ENCODE peak calls at places on chromosomes 5 and 9, in six cellular contexts. One of them, this sample, is unnamed.

GRCh38 chr5:7742241-7742656 is 108.7 kb downstream of the CFAP90 start:
- DNase-seq in NCI-H1105 treated with DMSO at 0.1 percent for 48 hours: no peak
- DNase-seq in NCI-H1436: no peak
- DNase-seq in hypothalamus: no peak
- DNase-seq in T-helper 1 cell: no peak
- DNase-seq in iPS-NIHi11: no peak
- DNase-seq in this sample: no peak

GRCh38 chr9:116378873-116379272 is 225.3 kb downstream of the PAPPA start:
- DNase-seq in NCI-H1436: no peak
- DNase-seq in T-helper 1 cell: no peak
- DNase-seq in hypothalamus: no peak
- DNase-seq in NCI-H1105 treated with DMSO at 0.1 percent for 48 hours: no peak
- DNase-seq in iPS-NIHi11: no peak
- DNase-seq in this sample: no peak

GRCh38 chr5:26761040-26761439 is 277.3 kb downstream of the CDH9 start:
- DNase-seq in iPS-NIHi11: no peak
- DNase-seq in T-helper 1 cell: no peak
- DNase-seq in NCI-H1105 treated with DMSO at 0.1 percent for 48 hours: peak; percentile 82
- DNase-seq in hypothalamus: no peak
- DNase-seq in NCI-H1436: peak; percentile 85
- DNase-seq in this sample: no peak

GRCh38 chr5:169063269-169063919 is 237.5 kb downstream of the SLIT3 start:
- DNase-seq in iPS-NIHi11: no peak
- DNase-seq in NCI-H1436: no peak
- DNase-seq in T-helper 1 cell: no peak
- DNase-seq in NCI-H1105 treated with DMSO at 0.1 percent for 48 hours: no peak
- DNase-seq in hypothalamus: no peak
- DNase-seq in this sample: no peak

GRCh38 chr9:121449786-121450185 is 49.9 kb downstream of the GGTA1 start:
- DNase-seq in iPS-NIHi11: no peak
- DNase-seq in T-helper 1 cell: no peak
- DNase-seq in NCI-H1105 treated with DMSO at 0.1 percent for 48 hours: no peak
- DNase-seq in NCI-H1436: no peak
- DNase-seq in hypothalamus: no peak
- DNase-seq in this sample: no peak

GRCh38 chr9:124665391-124666058 is 105.6 kb downstream of the NR6A1 start:
- DNase-seq in hypothalamus: no peak
- DNase-seq in NCI-H1105 treated with DMSO at 0.1 percent for 48 hours: no peak
- DNase-seq in iPS-NIHi11: no peak
- DNase-seq in NCI-H1436: no peak
- DNase-seq in T-helper 1 cell: no peak
- DNase-seq in this sample: no peak

GRCh38 chr9:34675048-34675714 is 12.7 kb upstream of the CCL27 start:
- DNase-seq in T-helper 1 cell: peak; percentile 23
- DNase-seq in iPS-NIHi11: peak; percentile 88
- DNase-seq in NCI-H1436: peak; percentile 45
- DNase-seq in NCI-H1105 treated with DMSO at 0.1 percent for 48 hours: peak; percentile 40
- DNase-seq in hypothalamus: no peak
- DNase-seq in this sample: no peak

GRCh38 chr5:159244163-159244562 is 18.9 kb upstream of the UBLCP1 start:
- DNase-seq in T-helper 1 cell: no peak
- DNase-seq in NCI-H1436: no peak
- DNase-seq in NCI-H1105 treated with DMSO at 0.1 percent for 48 hours: no peak
- DNase-seq in hypothalamus: no peak
- DNase-seq in iPS-NIHi11: no peak
- DNase-seq in this sample: no peak

GRCh38 chr5:172106511-172107356 is 81.3 kb downstream of the STK10 start:
- DNase-seq in T-helper 1 cell: peak; percentile 56
- DNase-seq in hypothalamus: peak; percentile 30
- DNase-seq in NCI-H1436: peak; percentile 11
- DNase-seq in iPS-NIHi11: peak; percentile 82
- DNase-seq in NCI-H1105 treated with DMSO at 0.1 percent for 48 hours: peak; percentile 5
- DNase-seq in this sample: peak; percentile 35

GRCh38 chr5:176658007-176658599 is 10.8 kb downstream of the TSPAN17 start:
- DNase-seq in hypothalamus: no peak
- DNase-seq in NCI-H1436: peak; percentile 11
- DNase-seq in iPS-NIHi11: peak; percentile 81
- DNase-seq in T-helper 1 cell: peak; percentile 49
- DNase-seq in NCI-H1105 treated with DMSO at 0.1 percent for 48 hours: peak; percentile 32
- DNase-seq in this sample: peak; percentile 13

GRCh38 chr5:149413477-149414210 is 34.6 kb upstream of the IL17B start:
- DNase-seq in hypothalamus: no peak
- DNase-seq in NCI-H1436: no peak
- DNase-seq in T-helper 1 cell: no peak
- DNase-seq in NCI-H1105 treated with DMSO at 0.1 percent for 48 hours: no peak
- DNase-seq in iPS-NIHi11: no peak
- DNase-seq in this sample: no peak

GRCh38 chr5:5891350-5891749 is 468.9 kb downstream of the ICE1 start:
- DNase-seq in iPS-NIHi11: no peak
- DNase-seq in NCI-H1105 treated with DMSO at 0.1 percent for 48 hours: no peak
- DNase-seq in hypothalamus: no peak
- DNase-seq in NCI-H1436: no peak
- DNase-seq in T-helper 1 cell: no peak
- DNase-seq in this sample: no peak

GRCh38 chr9:8821910-8822666 is 1022.5 kb upstream of the DMAC1 start:
- DNase-seq in T-helper 1 cell: no peak
- DNase-seq in hypothalamus: no peak
- DNase-seq in NCI-H1436: no peak
- DNase-seq in NCI-H1105 treated with DMSO at 0.1 percent for 48 hours: no peak
- DNase-seq in iPS-NIHi11: no peak
- DNase-seq in this sample: no peak

GRCh38 chr5:159982421-159983173 is 26.3 kb upstream of the TTC1 start:
- DNase-seq in iPS-NIHi11: no peak
- DNase-seq in hypothalamus: no peak
- DNase-seq in NCI-H1105 treated with DMSO at 0.1 percent for 48 hours: no peak
- DNase-seq in NCI-H1436: no peak
- DNase-seq in T-helper 1 cell: no peak
- DNase-seq in this sample: no peak

GRCh38 chr9:96080364-96080763 is 204.9 kb downstream of the ERCC6L2 start:
- DNase-seq in NCI-H1436: no peak
- DNase-seq in hypothalamus: no peak
- DNase-seq in T-helper 1 cell: no peak
- DNase-seq in NCI-H1105 treated with DMSO at 0.1 percent for 48 hours: no peak
- DNase-seq in iPS-NIHi11: no peak
- DNase-seq in this sample: no peak

GRCh38 chr5:80516826-80517225 is 28.9 kb downstream of the FAM151B start:
- DNase-seq in T-helper 1 cell: no peak
- DNase-seq in hypothalamus: no peak
- DNase-seq in iPS-NIHi11: no peak
- DNase-seq in NCI-H1436: no peak
- DNase-seq in NCI-H1105 treated with DMSO at 0.1 percent for 48 hours: no peak
- DNase-seq in this sample: no peak

GRCh38 chr9:137369111-137369787 is 53.7 kb downstream of the EXD3 start:
- DNase-seq in T-helper 1 cell: no peak
- DNase-seq in NCI-H1105 treated with DMSO at 0.1 percent for 48 hours: no peak
- DNase-seq in hypothalamus: no peak
- DNase-seq in iPS-NIHi11: no peak
- DNase-seq in NCI-H1436: no peak
- DNase-seq in this sample: no peak

GRCh38 chr9:87684627-87685204 is 41.2 kb upstream of the CTSL start:
- DNase-seq in NCI-H1105 treated with DMSO at 0.1 percent for 48 hours: peak; percentile 32
- DNase-seq in hypothalamus: no peak
- DNase-seq in T-helper 1 cell: no peak
- DNase-seq in iPS-NIHi11: peak; percentile 82
- DNase-seq in NCI-H1436: no peak
- DNase-seq in this sample: peak; percentile 0

GRCh38 chr9:116480700-116481099 is 206.4 kb upstream of the TRIM32 start:
- DNase-seq in T-helper 1 cell: no peak
- DNase-seq in iPS-NIHi11: no peak
- DNase-seq in NCI-H1436: no peak
- DNase-seq in hypothalamus: no peak
- DNase-seq in NCI-H1105 treated with DMSO at 0.1 percent for 48 hours: no peak
- DNase-seq in this sample: no peak

GRCh38 chr9:93899609-93900435 is 55.3 kb downstream of the BARX1 start:
- DNase-seq in iPS-NIHi11: peak; percentile 3
- DNase-seq in T-helper 1 cell: no peak
- DNase-seq in hypothalamus: no peak
- DNase-seq in NCI-H1436: no peak
- DNase-seq in NCI-H1105 treated with DMSO at 0.1 percent for 48 hours: no peak
- DNase-seq in this sample: no peak

GRCh38 chr5:33457124-33457523 is 16.4 kb downstream of the TARS1 start:
- DNase-seq in NCI-H1436: no peak
- DNase-seq in NCI-H1105 treated with DMSO at 0.1 percent for 48 hours: no peak
- DNase-seq in iPS-NIHi11: no peak
- DNase-seq in hypothalamus: no peak
- DNase-seq in T-helper 1 cell: no peak
- DNase-seq in this sample: no peak

GRCh38 chr5:151745071-151745705 is 13.2 kb downstream of the ATOX1 start:
- DNase-seq in NCI-H1105 treated with DMSO at 0.1 percent for 48 hours: no peak
- DNase-seq in iPS-NIHi11: no peak
- DNase-seq in T-helper 1 cell: no peak
- DNase-seq in NCI-H1436: no peak
- DNase-seq in hypothalamus: peak; percentile 9
- DNase-seq in this sample: no peak

GRCh38 chr5:137142371-137143243 is 356.5 kb downstream of the SPOCK1 start:
- DNase-seq in T-helper 1 cell: no peak
- DNase-seq in NCI-H1105 treated with DMSO at 0.1 percent for 48 hours: no peak
- DNase-seq in NCI-H1436: peak; percentile 47
- DNase-seq in hypothalamus: no peak
- DNase-seq in iPS-NIHi11: no peak
- DNase-seq in this sample: no peak

GRCh38 chr5:74587895-74588294 is 52.6 kb downstream of the ENC1 start:
- DNase-seq in T-helper 1 cell: no peak
- DNase-seq in hypothalamus: no peak
- DNase-seq in iPS-NIHi11: no peak
- DNase-seq in NCI-H1105 treated with DMSO at 0.1 percent for 48 hours: no peak
- DNase-seq in NCI-H1436: no peak
- DNase-seq in this sample: no peak

GRCh38 chr9:33813712-33814641 is 3.0 kb upstream of the UBE2R2 start:
- DNase-seq in iPS-NIHi11: peak; percentile 24
- DNase-seq in hypothalamus: no peak
- DNase-seq in T-helper 1 cell: no peak
- DNase-seq in NCI-H1436: peak; percentile 45
- DNase-seq in NCI-H1105 treated with DMSO at 0.1 percent for 48 hours: peak; percentile 56
- DNase-seq in this sample: no peak

GRCh38 chr5:150188146-150188842 is 1.6 kb upstream of the SLC6A7 start:
- DNase-seq in iPS-NIHi11: no peak
- DNase-seq in T-helper 1 cell: no peak
- DNase-seq in hypothalamus: no peak
- DNase-seq in NCI-H1436: no peak
- DNase-seq in NCI-H1105 treated with DMSO at 0.1 percent for 48 hours: no peak
- DNase-seq in this sample: no peak

GRCh38 chr9:21817176-21817575 is 14.7 kb downstream of the MTAP start:
- DNase-seq in NCI-H1436: no peak
- DNase-seq in iPS-NIHi11: no peak
- DNase-seq in hypothalamus: no peak
- DNase-seq in T-helper 1 cell: no peak
- DNase-seq in NCI-H1105 treated with DMSO at 0.1 percent for 48 hours: no peak
- DNase-seq in this sample: no peak

GRCh38 chr9:120187758-120188157 is 392.2 kb downstream of the CDK5RAP2 start:
- DNase-seq in NCI-H1436: no peak
- DNase-seq in T-helper 1 cell: no peak
- DNase-seq in iPS-NIHi11: no peak
- DNase-seq in NCI-H1105 treated with DMSO at 0.1 percent for 48 hours: no peak
- DNase-seq in hypothalamus: no peak
- DNase-seq in this sample: no peak

GRCh38 chr9:37105169-37105750 is 15.1 kb upstream of the ZCCHC7 start:
- DNase-seq in T-helper 1 cell: no peak
- DNase-seq in iPS-NIHi11: no peak
- DNase-seq in hypothalamus: no peak
- DNase-seq in NCI-H1105 treated with DMSO at 0.1 percent for 48 hours: no peak
- DNase-seq in NCI-H1436: no peak
- DNase-seq in this sample: no peak

GRCh38 chr9:113600871-113601545 is 137.5 kb downstream of the RGS3 start:
- DNase-seq in T-helper 1 cell: no peak
- DNase-seq in NCI-H1436: no peak
- DNase-seq in hypothalamus: no peak
- DNase-seq in NCI-H1105 treated with DMSO at 0.1 percent for 48 hours: no peak
- DNase-seq in iPS-NIHi11: no peak
- DNase-seq in this sample: no peak

GRCh38 chr5:114305402-114306207 is 56.3 kb upstream of the KCNN2 start:
- DNase-seq in NCI-H1105 treated with DMSO at 0.1 percent for 48 hours: peak; percentile 20
- DNase-seq in T-helper 1 cell: no peak
- DNase-seq in iPS-NIHi11: no peak
- DNase-seq in NCI-H1436: no peak
- DNase-seq in hypothalamus: no peak
- DNase-seq in this sample: no peak

GRCh38 chr5:133627180-133627579 is 14.8 kb upstream of the FSTL4 start:
- DNase-seq in NCI-H1105 treated with DMSO at 0.1 percent for 48 hours: no peak
- DNase-seq in hypothalamus: no peak
- DNase-seq in NCI-H1436: no peak
- DNase-seq in iPS-NIHi11: no peak
- DNase-seq in T-helper 1 cell: no peak
- DNase-seq in this sample: no peak

GRCh38 chr5:145689235-145689634 is 145.9 kb downstream of the PRELID2 start:
- DNase-seq in NCI-H1436: no peak
- DNase-seq in hypothalamus: no peak
- DNase-seq in T-helper 1 cell: no peak
- DNase-seq in iPS-NIHi11: no peak
- DNase-seq in NCI-H1105 treated with DMSO at 0.1 percent for 48 hours: no peak
- DNase-seq in this sample: no peak

GRCh38 chr9:129069128-129069824 is 11.6 kb upstream of the DOLPP1 start:
- DNase-seq in iPS-NIHi11: no peak
- DNase-seq in NCI-H1436: no peak
- DNase-seq in hypothalamus: no peak
- DNase-seq in T-helper 1 cell: peak; percentile 44
- DNase-seq in NCI-H1105 treated with DMSO at 0.1 percent for 48 hours: no peak
- DNase-seq in this sample: no peak

GRCh38 chr5:45521067-45521466 is 175.1 kb downstream of the HCN1 start:
- DNase-seq in hypothalamus: no peak
- DNase-seq in iPS-NIHi11: peak; percentile 39
- DNase-seq in NCI-H1436: no peak
- DNase-seq in T-helper 1 cell: no peak
- DNase-seq in NCI-H1105 treated with DMSO at 0.1 percent for 48 hours: peak; percentile 45
- DNase-seq in this sample: no peak

This sample was measured in NCI-H2227 treated with DMSO at 0.1 percent for 48 hours.